ENCODE peak calls at places on chromosome 21, in four cellular contexts. One of them, this sample, is unnamed.

GRCh38 chr21:39132248-39132647 is 51.0 kb downstream of the PSMG1 start:
- DNase-seq in hippocampal formation: no peak
- DNase-seq in substantia nigra: no peak
- DNase-seq in mucosa of descending colon: no peak
- DNase-seq in this sample: no peak

GRCh38 chr21:45393021-45393420 is 11.9 kb upstream of the COL18A1 start:
- DNase-seq in hippocampal formation: no peak
- DNase-seq in substantia nigra: no peak
- DNase-seq in mucosa of descending colon: peak; percentile 12
- DNase-seq in this sample: no peak

GRCh38 chr21:44024895-44025353 is 12.8 kb downstream of the TRAPPC10 start:
- DNase-seq in hippocampal formation: peak; percentile 43
- DNase-seq in substantia nigra: peak; percentile 42
- DNase-seq in mucosa of descending colon: no peak
- DNase-seq in this sample: peak; percentile 10

GRCh38 chr21:46622226-46622625 is 13.2 kb upstream of the PRMT2 start:
- DNase-seq in hippocampal formation: peak; percentile 79
- DNase-seq in substantia nigra: peak; percentile 64
- DNase-seq in mucosa of descending colon: no peak
- DNase-seq in this sample: peak; percentile 73

GRCh38 chr21:46097826-46098286 is at the start of gene COL6A2:
- DNase-seq in hippocampal formation: no peak
- DNase-seq in substantia nigra: no peak
- DNase-seq in mucosa of descending colon: peak; percentile 68
- DNase-seq in this sample: no peak

GRCh38 chr21:46363698-46364097 is 39.7 kb downstream of the PCNT start:
- DNase-seq in hippocampal formation: no peak
- DNase-seq in substantia nigra: no peak
- DNase-seq in mucosa of descending colon: no peak
- DNase-seq in this sample: no peak

GRCh38 chr21:44304846-44305245 is 5.0 kb downstream of the PFKL start:
- DNase-seq in hippocampal formation: peak; percentile 62
- DNase-seq in substantia nigra: peak; percentile 36
- DNase-seq in mucosa of descending colon: peak; percentile 59
- DNase-seq in this sample: peak; percentile 61

GRCh38 chr21:27026501-27026900 is 59.6 kb upstream of the ADAMTS5 start:
- DNase-seq in hippocampal formation: no peak
- DNase-seq in substantia nigra: no peak
- DNase-seq in mucosa of descending colon: no peak
- DNase-seq in this sample: no peak

GRCh38 chr21:16113052-16113715 is 383.4 kb downstream of the USP25 start:
- DNase-seq in hippocampal formation: no peak
- DNase-seq in substantia nigra: no peak
- DNase-seq in mucosa of descending colon: no peak
- DNase-seq in this sample: no peak

GRCh38 chr21:28605138-28605537 is 387.5 kb downstream of the LTN1 start:
- DNase-seq in hippocampal formation: no peak
- DNase-seq in substantia nigra: no peak
- DNase-seq in mucosa of descending colon: no peak
- DNase-seq in this sample: no peak

GRCh38 chr21:36694041-36694515 is 4.8 kb upstream of the SIM2 start:
- DNase-seq in hippocampal formation: no peak
- DNase-seq in substantia nigra: no peak
- DNase-seq in mucosa of descending colon: no peak
- DNase-seq in this sample: no peak

GRCh38 chr21:34813266-34813886 is 144.6 kb downstream of the CLIC6 start:
- DNase-seq in hippocampal formation: no peak
- DNase-seq in substantia nigra: no peak
- DNase-seq in mucosa of descending colon: no peak
- DNase-seq in this sample: no peak

GRCh38 chr21:35563885-35564451 is 496.4 kb downstream of the SETD4 start:
- DNase-seq in hippocampal formation: peak; percentile 27
- DNase-seq in substantia nigra: no peak
- DNase-seq in mucosa of descending colon: no peak
- DNase-seq in this sample: no peak

GRCh38 chr21:33763573-33763881 is 121.2 kb downstream of the ITSN1 start:
- DNase-seq in hippocampal formation: no peak
- DNase-seq in substantia nigra: no peak
- DNase-seq in mucosa of descending colon: no peak
- DNase-seq in this sample: no peak

GRCh38 chr21:38441153-38441552 is 57.1 kb downstream of the ERG start:
- DNase-seq in hippocampal formation: no peak
- DNase-seq in substantia nigra: no peak
- DNase-seq in mucosa of descending colon: no peak
- DNase-seq in this sample: no peak

GRCh38 chr21:45494851-45495680 is 47.2 kb downstream of the SLC19A1 start:
- DNase-seq in hippocampal formation: no peak
- DNase-seq in substantia nigra: no peak
- DNase-seq in mucosa of descending colon: no peak
- DNase-seq in this sample: no peak

GRCh38 chr21:42530167-42530518 is 16.5 kb downstream of the SLC37A1 start:
- DNase-seq in hippocampal formation: no peak
- DNase-seq in substantia nigra: no peak
- DNase-seq in mucosa of descending colon: no peak
- DNase-seq in this sample: no peak

GRCh38 chr21:30793581-30794314 is 19.3 kb downstream of the KRTAP8-1 start:
- DNase-seq in hippocampal formation: no peak
- DNase-seq in substantia nigra: no peak
- DNase-seq in mucosa of descending colon: no peak
- DNase-seq in this sample: no peak

GRCh38 chr21:42381347-42381984 is 14.4 kb downstream of the TMPRSS3 start:
- DNase-seq in hippocampal formation: no peak
- DNase-seq in substantia nigra: no peak
- DNase-seq in mucosa of descending colon: peak; percentile 77
- DNase-seq in this sample: no peak

GRCh38 chr21:39518845-39519205 is 67.1 kb downstream of the SH3BGR start:
- DNase-seq in hippocampal formation: no peak
- DNase-seq in substantia nigra: no peak
- DNase-seq in mucosa of descending colon: no peak
- DNase-seq in this sample: no peak

GRCh38 chr21:38136201-38136600 is 120.6 kb upstream of the KCNJ15 start:
- DNase-seq in hippocampal formation: no peak
- DNase-seq in substantia nigra: no peak
- DNase-seq in mucosa of descending colon: no peak
- DNase-seq in this sample: no peak

GRCh38 chr21:44601596-44602473 is 1.4 kb downstream of the KRTAP10-7 start:
- DNase-seq in hippocampal formation: no peak
- DNase-seq in substantia nigra: no peak
- DNase-seq in mucosa of descending colon: no peak
- DNase-seq in this sample: no peak